ENCODE peak calls at places on chromosome 2, in five cellular contexts. A is iPS DF 19.7; R is stimulated activated CD8-positive, alpha-beta memory T cell treated with anti-CD3 and anti-CD28 coated beads, Interleukin-7, amount 100 ng/mL, for 24 hours; F is progenitor cell of endocrine pancreas; G is NCI-H1105 treated with DMSO at 0.1 percent for 48 hours. U is an unnamed sample.

GRCh38 chr2:241701155-241701404 is 759 bp upstream of the ING5 start:
- DNase-seq in A (peak), R (no peak), F (no peak), G (peak), U (no peak)

GRCh38 chr2:105102001-105102400 is 64.1 kb downstream of the MRPS9 start:
- DNase-seq in A (no peak), R (no peak), F (no peak), G (no peak), U (no peak)

GRCh38 chr2:97935719-97936161 is 60.0 kb downstream of the TMEM131 start:
- DNase-seq in A (no peak), R (no peak), F (no peak), G (peak), U (no peak)

GRCh38 chr2:8615252-8616083 is 66.4 kb upstream of the ID2 start:
- DNase-seq in A (no peak), R (no peak), F (no peak), G (no peak), U (no peak)

GRCh38 chr2:102708847-102709559 is 52.8 kb upstream of the TMEM182 start:
- DNase-seq in A (no peak), R (no peak), F (no peak), G (no peak), U (no peak)

GRCh38 chr2:38146917-38147307 is 71.0 kb upstream of the CYP1B1 start:
- DNase-seq in A (peak), R (no peak), F (no peak), G (no peak), U (peak)

GRCh38 chr2:10078704-10079191 is 1.5 kb downstream of the CYS1 start:
- DNase-seq in A (no peak), R (no peak), F (no peak), G (no peak), U (no peak)

GRCh38 chr2:112713585-112713925 is 7.3 kb upstream of the NT5DC4 start:
- DNase-seq in A (no peak), R (no peak), F (no peak), G (no peak), U (no peak)

GRCh38 chr2:197674060-197674459 is 1.3 kb downstream of the RFTN2 start:
- DNase-seq in A (no peak), R (no peak), F (no peak), G (no peak), U (no peak)

GRCh38 chr2:41598161-41598894 is 449.5 kb upstream of the PKDCC start:
- DNase-seq in A (no peak), R (no peak), F (no peak), G (no peak), U (no peak)

GRCh38 chr2:6653281-6653750 is 212.4 kb downstream of the CMPK2 start:
- DNase-seq in A (no peak), R (no peak), F (no peak), G (no peak), U (no peak)